ENCODE peak calls at places on chromosomes 11 and 22, in seven cellular contexts. N, R, D, S, U, G and H are unnamed samples.

GRCh38 chr11:104151404-104152204 is 12.3 kb downstream of the PDGFD start:
- DNase-seq in N (no peak), R (no peak), D (no peak), S (peak), U (no peak), G (peak), H (no peak)

GRCh38 chr11:2375341-2375853 is 1.7 kb upstream of the CD81 start:
- DNase-seq in N (no peak), R (no peak), D (no peak), S (no peak), U (no peak), G (no peak), H (no peak)

GRCh38 chr22:34966980-34967379 is 99.0 kb upstream of the ISX start:
- DNase-seq in N (no peak), R (no peak), D (no peak), S (peak), U (no peak), G (peak), H (no peak)

GRCh38 chr11:78840623-78841022 is 266.0 kb upstream of the NARS2 start:
- DNase-seq in N (no peak), R (no peak), D (no peak), S (no peak), U (no peak), G (no peak), H (no peak)

GRCh38 chr11:93484716-93485115 is 58.5 kb downstream of the SMCO4 start:
- DNase-seq in N (no peak), R (no peak), D (no peak), S (peak), U (no peak), G (no peak), H (no peak)

GRCh38 chr11:119671048-119671447 is 58.0 kb downstream of the NECTIN1 start:
- DNase-seq in N (no peak), R (no peak), D (no peak), S (peak), U (no peak), G (no peak), H (peak)

GRCh38 chr11:1360835-1361357 is 28.8 kb upstream of the BRSK2 start:
- DNase-seq in N (no peak), R (no peak), D (no peak), S (no peak), U (no peak), G (no peak), H (no peak)

GRCh38 chr11:62556102-62556871 is 9.7 kb upstream of the AHNAK start:
- DNase-seq in N (peak), R (peak), D (no peak), S (peak), U (peak), G (peak), H (peak)

GRCh38 chr11:133041165-133041564 is 491.1 kb downstream of the OPCML start:
- DNase-seq in N (no peak), R (no peak), D (no peak), S (no peak), U (no peak), G (no peak), H (no peak)

GRCh38 chr11:5624489-5625278 is at the start of gene TRIM34:
- DNase-seq in N (peak), R (peak), D (peak), S (peak), U (peak), G (peak), H (peak)